ENCODE peak calls at places on chromosomes 12 and 14, in four cellular contexts. Y is PC-3, B is Peyer's patch, Z is GM20000. U is an unnamed sample.

GRCh38 chr14:35949933-35950332 is 123.8 kb downstream of the BRMS1L start:
- DNase-seq in Y (peak), B (no peak), Z (no peak), U (no peak)

GRCh38 chr12:52795694-52796428 is at the start of gene KRT3:
- DNase-seq in Y (no peak), B (no peak), Z (no peak), U (no peak)

GRCh38 chr12:19683178-19683927 is 244.1 kb downstream of the AEBP2 start:
- DNase-seq in Y (peak), B (no peak), Z (no peak), U (no peak)

GRCh38 chr14:44910826-44911225 is 50.9 kb downstream of the KLHL28 start:
- DNase-seq in Y (no peak), B (no peak), Z (no peak), U (no peak)

GRCh38 chr14:76576047-76576741 is 185.1 kb upstream of the VASH1 start:
- DNase-seq in Y (no peak), B (no peak), Z (no peak), U (no peak)

GRCh38 chr14:35320472-35320871 is 28.3 kb downstream of the PSMA6 start:
- DNase-seq in Y (no peak), B (no peak), Z (no peak), U (no peak)

GRCh38 chr12:115166698-115167315 is 482.8 kb upstream of the TBX3 start:
- DNase-seq in Y (peak), B (no peak), Z (no peak), U (no peak)

GRCh38 chr12:95690861-95691635 is 99.5 kb downstream of the NTN4 start:
- DNase-seq in Y (no peak), B (no peak), Z (no peak), U (no peak)

GRCh38 chr14:77641534-77642341 is 25.3 kb upstream of the SPTLC2 start:
- DNase-seq in Y (peak), B (peak), Z (peak), U (no peak)

GRCh38 chr12:47346251-47347019 is 266.7 kb upstream of the AMIGO2 start:
- DNase-seq in Y (no peak), B (no peak), Z (no peak), U (no peak)

GRCh38 chr12:16350682-16351081 is 3.2 kb downstream of the MGST1 start:
- DNase-seq in Y (peak), B (no peak), Z (no peak), U (no peak)

GRCh38 chr12:20367731-20368652 is at the start of gene PDE3A:
- DNase-seq in Y (peak), B (no peak), Z (no peak), U (peak)

DNA sequence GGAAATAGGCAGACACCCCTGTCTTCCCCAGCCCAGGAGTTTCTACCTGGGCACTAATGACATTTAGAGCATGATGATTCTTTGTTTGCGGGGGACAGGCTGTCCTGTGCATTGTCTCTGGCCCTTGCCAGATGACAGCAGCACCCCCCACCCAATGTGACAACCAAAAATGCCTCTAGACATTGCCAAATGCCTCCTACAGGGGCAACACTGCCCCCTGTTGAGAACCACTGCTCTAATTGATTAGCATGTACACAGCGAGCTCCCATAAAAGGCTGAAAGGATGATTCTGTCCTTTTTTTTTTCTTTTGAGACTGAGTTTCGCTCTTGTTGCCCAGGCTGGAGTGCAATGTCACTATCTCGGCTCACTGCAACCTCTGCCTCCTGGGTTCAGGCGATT is 50.5 kb downstream of the MAP1LC3B2 start:
- DNase-seq in Y (peak), B (peak), Z (no peak), U (peak)
- TF ChIP-seq CTCF in Y (peak), B (no peak), Z (peak), U (peak)

GRCh38 chr14:53793790-53794560 is 162.7 kb downstream of the BMP4 start:
- DNase-seq in Y (peak), B (no peak), Z (no peak), U (no peak)

GRCh38 chr14:53796734-53797133 is 159.9 kb downstream of the BMP4 start:
- DNase-seq in Y (no peak), B (no peak), Z (no peak), U (no peak)

GRCh38 chr14:53791116-53791515 is 165.5 kb downstream of the BMP4 start:
- DNase-seq in Y (no peak), B (no peak), Z (no peak), U (no peak)

DNA sequence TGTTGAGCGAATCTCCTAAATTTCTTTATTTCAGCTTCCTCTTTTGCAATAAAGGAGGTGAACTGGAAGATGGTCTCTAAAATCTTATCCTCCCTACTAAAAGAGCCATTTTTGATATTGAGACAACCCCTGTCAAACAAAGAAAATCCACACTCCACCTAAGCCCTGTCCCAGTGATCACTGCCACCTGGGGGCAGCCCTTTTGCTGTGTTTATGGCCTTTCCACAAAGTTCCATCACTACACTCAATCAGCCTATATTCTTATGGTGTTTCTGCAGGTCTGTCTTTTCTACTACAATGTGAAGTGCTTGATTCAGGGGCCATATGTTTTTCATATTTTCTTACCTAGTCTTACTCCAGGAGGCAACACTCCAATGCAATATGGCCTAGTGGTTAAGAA is 163.7 kb downstream of the BMP4 start:
- DNase-seq in Y (peak), B (no peak), Z (no peak), U (no peak)
- TF ChIP-seq CTCF in Y (peak), B (no peak), Z (no peak), U (no peak)

GRCh38 chr12:109612975-109613502 is 39.4 kb downstream of the MVK start:
- DNase-seq in Y (peak), B (no peak), Z (no peak), U (no peak)
- TF ChIP-seq CTCF in Y (peak), B (no peak), Z (no peak), U (peak)

GRCh38 chr12:53961025-53961761 is 6.5 kb downstream of the HOXC12 start:
- DNase-seq in Y (no peak), B (no peak), Z (no peak), U (peak)
- TF ChIP-seq CTCF in Y (no peak), B (no peak), Z (no peak), U (no peak)

GRCh38 chr12:99393763-99394162 is 253.8 kb upstream of the GARIN6 start:
- DNase-seq in Y (no peak), B (no peak), Z (no peak), U (no peak)

GRCh38 chr12:99387661-99388060 is 259.9 kb upstream of the GARIN6 start:
- DNase-seq in Y (no peak), B (no peak), Z (no peak), U (no peak)

GRCh38 chr12:99392091-99392850 is 255.3 kb upstream of the GARIN6 start:
- DNase-seq in Y (no peak), B (no peak), Z (no peak), U (no peak)

GRCh38 chr12:99389751-99390150 is 257.8 kb upstream of the GARIN6 start:
- DNase-seq in Y (no peak), B (no peak), Z (no peak), U (no peak)

GRCh38 chr12:99390707-99391106 is 256.8 kb upstream of the GARIN6 start:
- DNase-seq in Y (peak), B (no peak), Z (peak), U (peak)
- TF ChIP-seq CTCF in Y (peak), B (no peak), Z (peak), U (peak)

GRCh38 chr14:20195911-20196310 is 5.2 kb downstream of the OR11G2 start:
- DNase-seq in Y (peak), B (no peak), Z (no peak), U (no peak)
- TF ChIP-seq CTCF in Y (no peak), B (no peak), Z (no peak), U (no peak)

GRCh38 chr12:55820679-55821078 is 2.8 kb downstream of the ORMDL2 start:
- DNase-seq in Y (peak), B (no peak), Z (no peak), U (no peak)
- TF ChIP-seq CTCF in Y (peak), B (no peak), Z (no peak), U (no peak)

GRCh38 chr14:28751467-28752058 is 15.0 kb upstream of the FOXG1 start:
- DNase-seq in Y (peak), B (no peak), Z (no peak), U (peak)
- TF ChIP-seq CTCF in Y (peak), B (no peak), Z (peak), U (peak)

DNA sequence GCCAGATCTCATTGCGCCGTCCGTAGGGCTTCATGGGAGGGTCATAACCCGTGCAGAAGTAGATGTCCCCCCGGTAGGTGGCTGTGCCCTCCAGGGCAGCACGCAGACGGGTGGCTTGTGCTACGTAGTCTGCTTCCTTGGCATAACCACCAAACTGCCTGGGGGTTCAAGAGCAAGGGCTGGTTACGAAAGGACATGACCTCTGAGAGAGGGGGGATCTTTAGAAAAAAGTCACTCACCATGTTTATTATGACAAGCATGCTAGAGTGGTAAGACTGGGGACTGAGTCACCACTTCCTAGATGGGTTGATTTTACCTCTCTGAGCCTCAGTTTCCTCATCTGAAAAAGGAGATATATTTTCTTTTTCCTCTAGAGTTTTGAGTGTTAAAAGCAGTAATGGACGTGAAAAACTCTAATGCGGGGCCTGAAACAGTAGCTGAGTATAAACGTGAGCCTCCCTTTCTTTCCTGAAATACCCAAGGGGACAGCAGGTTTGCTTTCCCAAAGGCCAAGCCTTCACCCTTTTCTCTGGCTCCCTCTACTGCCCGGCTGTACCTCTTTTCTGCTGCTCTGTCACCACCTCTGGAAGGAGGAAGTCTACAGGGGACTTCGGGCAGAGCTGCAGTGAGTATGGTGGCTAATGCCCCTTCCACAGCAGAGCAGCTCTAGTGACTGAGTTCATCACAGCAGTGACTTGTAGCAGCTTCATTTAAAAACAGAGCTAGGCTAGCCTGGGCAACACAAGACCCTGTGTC is 23.5 kb upstream of the GPRC5D start:
- DNase-seq in Y (peak), B (no peak), Z (peak), U (peak)
- TF ChIP-seq CTCF in Y (peak), B (no peak), Z (no peak), U (no peak)